ENCODE peak calls at places on chromosomes 11 and 22, in nine cellular contexts. Z, N, L, T, X, A, R, S and P are unnamed samples.

GRCh38 chr11:2741377-2742131 is 41.8 kb upstream of the KCNQ1OT1 start:
- DNase-seq in Z (no peak), N (no peak), L (no peak), T (peak), X (peak), A (no peak), R (no peak), S (no peak), P (no peak)

GRCh38 chr11:1931326-1931725 is 11.8 kb downstream of the TNNT3 start:
- DNase-seq in Z (no peak), N (peak), L (no peak), T (no peak), X (peak), A (no peak), R (no peak), S (no peak), P (no peak)

GRCh38 chr11:47593492-47593933 is 698 bp downstream of the C1QTNF4 start:
- DNase-seq in Z (no peak), N (no peak), L (no peak), T (no peak), X (no peak), A (no peak), R (no peak), S (no peak), P (no peak)

GRCh38 chr22:22176929-22177616 is 67.5 kb upstream of the VPREB1 start:
- DNase-seq in Z (no peak), N (no peak), L (no peak), T (no peak), X (no peak), A (no peak), R (no peak), S (no peak), P (no peak)

GRCh38 chr11:73380321-73380720 is 4.1 kb downstream of the RELT start:
- DNase-seq in Z (no peak), N (no peak), L (no peak), T (no peak), X (no peak), A (no peak), R (no peak), S (no peak), P (no peak)

GRCh38 chr11:17014774-17015638 is 792 bp upstream of the PLEKHA7 start:
- DNase-seq in Z (no peak), N (no peak), L (peak), T (peak), X (peak), A (no peak), R (peak), S (peak), P (peak)

GRCh38 chr11:22869325-22869724 is 9.1 kb upstream of the CCDC179 start:
- DNase-seq in Z (no peak), N (no peak), L (no peak), T (no peak), X (no peak), A (no peak), R (no peak), S (no peak), P (no peak)

GRCh38 chr22:39524089-39524752 is 3.9 kb downstream of the ATF4 start:
- DNase-seq in Z (no peak), N (no peak), L (no peak), T (no peak), X (no peak), A (no peak), R (no peak), S (no peak), P (no peak)

GRCh38 chr11:61279934-61280656 is 15.0 kb downstream of the VWCE start:
- DNase-seq in Z (peak), N (no peak), L (peak), T (peak), X (peak), A (no peak), R (no peak), S (no peak), P (no peak)

GRCh38 chr11:72635309-72635915 is 38.8 kb downstream of the PDE2A start:
- DNase-seq in Z (no peak), N (no peak), L (no peak), T (no peak), X (no peak), A (no peak), R (no peak), S (no peak), P (no peak)

GRCh38 chr11:94400075-94400838 is 962 bp downstream of the GPR83 start:
- DNase-seq in Z (no peak), N (no peak), L (no peak), T (no peak), X (no peak), A (no peak), R (no peak), S (no peak), P (no peak)

GRCh38 chr11:123430736-123431356 is 777 bp downstream of the GRAMD1B start:
- DNase-seq in Z (no peak), N (peak), L (peak), T (peak), X (peak), A (peak), R (no peak), S (peak), P (peak)

GRCh38 chr11:586376-587316 is 10.4 kb downstream of the PHRF1 start:
- DNase-seq in Z (no peak), N (no peak), L (no peak), T (no peak), X (no peak), A (no peak), R (no peak), S (no peak), P (no peak)

GRCh38 chr22:26893034-26893710 is 235.8 kb downstream of the MIAT start:
- DNase-seq in Z (no peak), N (no peak), L (peak), T (no peak), X (peak), A (no peak), R (no peak), S (no peak), P (no peak)

GRCh38 chr11:119091966-119092879 is 7.5 kb downstream of the HMBS start:
- DNase-seq in Z (no peak), N (no peak), L (no peak), T (no peak), X (no peak), A (no peak), R (no peak), S (no peak), P (no peak)

GRCh38 chr11:17581036-17581731 is 34.1 kb downstream of the OTOG start:
- DNase-seq in Z (no peak), N (no peak), L (peak), T (no peak), X (no peak), A (no peak), R (no peak), S (no peak), P (no peak)

GRCh38 chr11:23540101-23540561 is 679.9 kb upstream of the CCDC179 start:
- DNase-seq in Z (no peak), N (no peak), L (peak), T (peak), X (peak), A (no peak), R (peak), S (peak), P (peak)

GRCh38 chr11:23226331-23226909 is 366.1 kb upstream of the CCDC179 start:
- DNase-seq in Z (no peak), N (no peak), L (no peak), T (no peak), X (no peak), A (no peak), R (no peak), S (no peak), P (no peak)

GRCh38 chr11:114556135-114556534 is 3.5 kb downstream of the NXPE1 start:
- DNase-seq in Z (no peak), N (no peak), L (no peak), T (no peak), X (no peak), A (no peak), R (no peak), S (no peak), P (no peak)

GRCh38 chr22:29233503-29233902 is 27.8 kb downstream of the EMID1 start:
- DNase-seq in Z (no peak), N (no peak), L (no peak), T (no peak), X (no peak), A (no peak), R (no peak), S (no peak), P (no peak)

GRCh38 chr11:46069595-46069994 is 51.7 kb downstream of the PHF21A start:
- DNase-seq in Z (no peak), N (no peak), L (no peak), T (no peak), X (no peak), A (no peak), R (no peak), S (no peak), P (no peak)

GRCh38 chr11:31702966-31703365 is 108.2 kb downstream of the PAX6 start:
- DNase-seq in Z (no peak), N (no peak), L (no peak), T (peak), X (peak), A (no peak), R (no peak), S (no peak), P (no peak)

GRCh38 chr11:70694371-70694770 is 296.0 kb downstream of the CTTN start:
- DNase-seq in Z (no peak), N (no peak), L (no peak), T (no peak), X (no peak), A (no peak), R (no peak), S (no peak), P (no peak)

GRCh38 chr22:36658900-36659299 is 44.7 kb downstream of the CACNG2 start:
- DNase-seq in Z (no peak), N (no peak), L (no peak), T (peak), X (peak), A (no peak), R (no peak), S (no peak), P (no peak)

GRCh38 chr11:65553301-65554001 is 4.7 kb downstream of the LTBP3 start:
- DNase-seq in Z (no peak), N (no peak), L (peak), T (no peak), X (no peak), A (peak), R (peak), S (no peak), P (no peak)

GRCh38 chr11:48109046-48109666 is 107.5 kb upstream of the OR4B1 start:
- DNase-seq in Z (no peak), N (no peak), L (no peak), T (peak), X (peak), A (no peak), R (no peak), S (no peak), P (no peak)

GRCh38 chr11:124434699-124435098 is 10.0 kb upstream of the OR8B4 start:
- DNase-seq in Z (no peak), N (no peak), L (no peak), T (no peak), X (no peak), A (no peak), R (no peak), S (no peak), P (no peak)

GRCh38 chr22:30245181-30245984 is 1.2 kb downstream of the LIF start:
- DNase-seq in Z (no peak), N (no peak), L (peak), T (no peak), X (no peak), A (no peak), R (no peak), S (no peak), P (no peak)

GRCh38 chr22:22487059-22487458 is 21.5 kb downstream of the ZNF280B start:
- DNase-seq in Z (no peak), N (no peak), L (no peak), T (no peak), X (no peak), A (no peak), R (no peak), S (no peak), P (no peak)

GRCh38 chr11:95337175-95337957 is 106.4 kb upstream of the SESN3 start:
- DNase-seq in Z (no peak), N (peak), L (peak), T (no peak), X (peak), A (peak), R (peak), S (peak), P (peak)

GRCh38 chr22:36079041-36079440 is 50.4 kb upstream of the RBFOX2 start:
- DNase-seq in Z (no peak), N (no peak), L (no peak), T (no peak), X (no peak), A (no peak), R (no peak), S (no peak), P (no peak)

GRCh38 chr11:124725719-124726105 is 14.0 kb upstream of the NRGN start:
- DNase-seq in Z (no peak), N (no peak), L (no peak), T (peak), X (peak), A (no peak), R (no peak), S (no peak), P (no peak)

GRCh38 chr22:49136041-49136815 is 691.4 kb downstream of the BRD1 start:
- DNase-seq in Z (no peak), N (no peak), L (no peak), T (no peak), X (no peak), A (no peak), R (no peak), S (no peak), P (no peak)

GRCh38 chr11:118252688-118253087 is 523 bp upstream of the MPZL3 start:
- DNase-seq in Z (no peak), N (no peak), L (no peak), T (no peak), X (no peak), A (no peak), R (no peak), S (no peak), P (no peak)

GRCh38 chr22:20967697-20968201 is 694 bp downstream of the AIFM3 start:
- DNase-seq in Z (no peak), N (no peak), L (peak), T (no peak), X (no peak), A (no peak), R (no peak), S (no peak), P (no peak)
- TF ChIP-seq CTCF in Z (no peak), N (no peak), L (peak), T (no peak), X (no peak), A (no peak), R (no peak), S (no peak), P (no peak)

DNA sequence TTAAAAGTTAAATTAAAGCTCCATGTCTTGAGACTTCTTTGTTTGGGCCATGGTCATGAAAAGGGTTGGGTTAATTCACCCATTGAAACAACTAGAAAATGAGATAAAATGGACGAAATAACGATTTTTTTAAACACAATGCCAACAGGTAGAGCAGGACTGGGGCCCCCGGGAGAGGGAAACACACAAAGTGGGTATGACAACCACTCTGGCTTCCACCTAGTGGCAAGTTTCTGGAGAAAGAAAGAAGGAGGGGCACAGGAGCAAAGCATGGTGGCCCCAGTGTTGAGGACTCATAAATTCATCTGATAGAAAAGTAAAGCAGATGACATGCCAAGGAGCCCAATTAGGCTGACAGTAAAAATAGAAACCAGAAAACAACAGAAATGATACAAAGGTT is 68.4 kb downstream of the MYEOV start:
- DNase-seq in Z (peak), N (no peak), L (peak), T (no peak), X (no peak), A (no peak), R (no peak), S (no peak), P (peak)
- TF ChIP-seq CTCF in Z (no peak), N (no peak), L (peak), T (peak), X (no peak), A (no peak), R (no peak), S (no peak), P (no peak)

DNA sequence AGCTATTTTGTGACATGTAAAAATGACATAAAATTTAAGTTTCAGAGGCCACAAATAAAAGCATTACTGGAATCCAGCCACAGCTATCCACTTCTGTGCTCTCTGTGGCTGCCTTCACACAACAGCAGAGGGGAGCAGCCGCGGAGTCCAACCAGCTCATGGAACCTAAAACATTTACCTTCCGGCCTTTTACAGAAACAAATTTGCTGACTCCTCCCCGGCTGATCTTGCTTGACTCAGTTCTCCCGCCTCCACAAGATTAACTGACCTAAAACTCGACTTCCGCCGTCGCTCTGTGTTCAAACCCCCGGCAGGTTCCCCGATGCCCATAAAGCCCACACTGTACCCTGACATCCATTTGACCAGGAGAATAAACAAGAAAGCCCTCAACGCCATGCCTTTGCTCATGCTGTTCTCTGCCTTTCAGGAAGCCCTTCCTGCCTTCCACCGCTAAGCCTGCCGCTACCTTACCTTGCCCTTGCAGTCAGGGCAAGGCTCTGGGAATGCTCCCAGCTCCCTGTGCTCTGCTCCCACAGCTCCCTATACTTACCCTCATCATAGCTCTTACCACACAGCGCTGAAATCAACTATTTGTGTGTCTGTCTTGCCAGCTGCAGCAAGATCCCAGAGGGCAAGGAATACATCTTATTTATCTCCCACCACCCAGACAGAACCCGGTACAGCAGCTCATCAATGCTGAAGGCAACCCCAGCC is 35.4 kb downstream of the MICAL3 start:
- DNase-seq in Z (no peak), N (no peak), L (no peak), T (no peak), X (no peak), A (no peak), R (no peak), S (no peak), P (no peak)
- TF ChIP-seq CTCF in Z (no peak), N (no peak), L (no peak), T (no peak), X (no peak), A (no peak), R (no peak), S (no peak), P (no peak)

GRCh38 chr11:12126352-12127019 is 16.1 kb downstream of the MICAL2 start:
- DNase-seq in Z (no peak), N (no peak), L (peak), T (peak), X (peak), A (no peak), R (no peak), S (no peak), P (no peak)
- TF ChIP-seq CTCF in Z (no peak), N (no peak), L (peak), T (no peak), X (peak), A (no peak), R (no peak), S (no peak), P (no peak)

GRCh38 chr22:41367680-41368542 is 13.8 kb upstream of the TEF start:
- DNase-seq in Z (no peak), N (peak), L (no peak), T (no peak), X (peak), A (no peak), R (no peak), S (no peak), P (no peak)
- TF ChIP-seq CTCF in Z (no peak), N (no peak), L (no peak), T (no peak), X (no peak), A (no peak), R (no peak), S (no peak), P (no peak)

DNA sequence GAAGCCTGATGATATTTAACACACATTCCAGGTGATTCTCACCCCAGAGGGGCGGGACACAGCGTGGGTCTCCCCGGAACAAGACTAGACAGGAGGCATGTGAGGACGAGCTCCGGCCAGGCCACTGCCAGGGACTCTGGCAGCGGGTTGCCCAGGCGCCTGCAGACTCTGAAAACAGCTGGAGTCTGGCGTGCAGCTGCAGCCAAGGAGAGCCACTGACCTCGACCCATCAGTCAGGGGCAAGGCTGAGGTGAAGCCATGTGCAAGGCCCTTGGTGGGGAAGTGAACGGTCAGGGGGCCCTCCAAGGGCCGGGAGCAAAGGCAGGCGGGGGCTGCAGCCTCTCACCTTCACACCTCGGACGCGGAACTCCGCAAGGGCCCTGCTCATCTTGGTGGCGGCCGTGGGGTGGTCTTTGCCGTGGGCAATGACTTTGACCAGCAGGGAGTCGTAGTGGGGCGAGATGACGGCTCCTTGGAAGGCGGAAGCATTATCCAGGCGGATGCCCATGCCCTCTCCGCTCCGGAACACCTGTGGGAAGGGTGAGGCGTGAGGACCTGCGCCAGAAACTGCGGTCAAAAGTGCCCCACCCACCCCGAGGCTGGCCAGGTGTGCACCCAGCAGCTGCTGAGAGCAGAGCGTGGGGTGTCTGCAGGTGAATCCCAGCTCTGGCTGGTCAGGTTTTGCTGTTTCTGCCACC is 6.7 kb downstream of the LRFN4 start:
- DNase-seq in Z (no peak), N (no peak), L (no peak), T (no peak), X (no peak), A (no peak), R (no peak), S (no peak), P (no peak)
- TF ChIP-seq CTCF in Z (no peak), N (no peak), L (no peak), T (no peak), X (no peak), A (no peak), R (no peak), S (no peak), P (no peak)